ENCODE peak calls at places on chromosomes 3 and 15, in six cellular contexts. I, F, M, U, Q and V are unnamed samples.

GRCh38 chr3:26353052-26353451 is 269.5 kb upstream of the LRRC3B start:
- DNase-seq in I (no peak), F (no peak), M (no peak), U (no peak), Q (no peak), V (no peak)

GRCh38 chr3:138781012-138781470 is 53.7 kb downstream of the PIK3CB start:
- DNase-seq in I (peak; percentile 20), F (no peak), M (no peak), U (no peak), Q (no peak), V (no peak)

GRCh38 chr3:48851407-48851806 is 3.7 kb upstream of the PRKAR2A start:
- DNase-seq in I (no peak), F (no peak), M (no peak), U (no peak), Q (no peak), V (no peak)

GRCh38 chr3:142724682-142725351 is 983 bp downstream of the TRPC1 start:
- DNase-seq in I (peak; percentile 22), F (no peak), M (peak; percentile 58), U (no peak), Q (peak; percentile 36), V (no peak)

GRCh38 chr3:52721002-52721741 is 15.3 kb downstream of the SPCS1 start:
- DNase-seq in I (no peak), F (no peak), M (no peak), U (no peak), Q (no peak), V (peak; percentile 97)

GRCh38 chr3:44762170-44762677 is 630 bp downstream of the KIF15 start:
- DNase-seq in I (no peak), F (no peak), M (no peak), U (no peak), Q (no peak), V (peak; percentile 39)

GRCh38 chr3:48023377-48023776 is 7.2 kb upstream of the MAP4 start:
- DNase-seq in I (no peak), F (no peak), M (no peak), U (no peak), Q (no peak), V (no peak)

GRCh38 chr3:40223856-40224255 is 85.7 kb upstream of the EIF1B start:
- DNase-seq in I (no peak), F (no peak), M (no peak), U (no peak), Q (no peak), V (no peak)

GRCh38 chr3:24678441-24678865 is 183.8 kb upstream of the THRB start:
- DNase-seq in I (no peak), F (no peak), M (no peak), U (no peak), Q (no peak), V (peak; percentile 93)

GRCh38 chr3:193909387-193909786 is 226.6 kb upstream of the HES1 start:
- DNase-seq in I (no peak), F (no peak), M (no peak), U (no peak), Q (no peak), V (peak; percentile 20)

GRCh38 chr3:53969086-53969485 is 77.4 kb upstream of the SELENOK start:
- DNase-seq in I (no peak), F (no peak), M (no peak), U (no peak), Q (peak; percentile 23), V (no peak)

GRCh38 chr15:70266412-70267089 is 168.8 kb upstream of the TLE3 start:
- DNase-seq in I (peak; percentile 36), F (no peak), M (no peak), U (no peak), Q (no peak), V (peak; percentile 96)

GRCh38 chr3:353191-353739 is 156.7 kb downstream of the CHL1 start:
- DNase-seq in I (no peak), F (no peak), M (no peak), U (no peak), Q (no peak), V (no peak)

GRCh38 chr15:82595203-82595602 is 52.0 kb downstream of the CPEB1 start:
- DNase-seq in I (no peak), F (no peak), M (no peak), U (no peak), Q (no peak), V (no peak)

GRCh38 chr15:34647569-34648334 is 64.3 kb upstream of the GOLGA8B start:
- DNase-seq in I (peak; percentile 22), F (no peak), M (no peak), U (no peak), Q (peak; percentile 44), V (peak; percentile 3)

GRCh38 chr3:16533928-16534913 is 20.7 kb upstream of the RFTN1 start:
- DNase-seq in I (no peak), F (no peak), M (no peak), U (no peak), Q (no peak), V (no peak)

GRCh38 chr3:197302033-197302432 is 3.6 kb upstream of the DLG1 start:
- DNase-seq in I (no peak), F (no peak), M (no peak), U (no peak), Q (no peak), V (no peak)

GRCh38 chr15:60674704-60675405 is 195.9 kb upstream of the ICE2 start:
- DNase-seq in I (no peak), F (no peak), M (no peak), U (no peak), Q (no peak), V (no peak)

GRCh38 chr3:141812091-141812490 is 48.9 kb downstream of the GRK7 start:
- DNase-seq in I (no peak), F (no peak), M (no peak), U (no peak), Q (no peak), V (no peak)

GRCh38 chr3:148962513-148962912 is 28.8 kb upstream of the GYG1 start:
- DNase-seq in I (no peak), F (no peak), M (no peak), U (no peak), Q (peak; percentile 16), V (peak; percentile 83)

GRCh38 chr3:170745211-170745718 is 124.7 kb downstream of the RPL22L1 start:
- DNase-seq in I (no peak), F (no peak), M (no peak), U (no peak), Q (no peak), V (no peak)

GRCh38 chr3:40167958-40168357 is 141.5 kb upstream of the EIF1B start:
- DNase-seq in I (no peak), F (no peak), M (no peak), U (no peak), Q (no peak), V (no peak)

GRCh38 chr15:52651868-52652267 is 27.3 kb downstream of the ATOSA start:
- DNase-seq in I (peak; percentile 33), F (no peak), M (no peak), U (no peak), Q (peak; percentile 69), V (peak; percentile 7)

GRCh38 chr3:105367406-105368213 is 901 bp downstream of the ALCAM start:
- DNase-seq in I (peak; percentile 71), F (peak; percentile 70), M (peak; percentile 88), U (no peak), Q (no peak), V (peak; percentile 97)

GRCh38 chr3:30073622-30074021 is 532.8 kb upstream of the TGFBR2 start:
- DNase-seq in I (no peak), F (no peak), M (no peak), U (no peak), Q (no peak), V (no peak)

GRCh38 chr15:47586653-47587224 is 130.6 kb upstream of the SEMA6D start:
- DNase-seq in I (no peak), F (no peak), M (no peak), U (no peak), Q (no peak), V (no peak)

GRCh38 chr3:146464005-146464595 is 5.3 kb downstream of the PLSCR2 start:
- DNase-seq in I (no peak), F (no peak), M (no peak), U (no peak), Q (no peak), V (no peak)

DNA sequence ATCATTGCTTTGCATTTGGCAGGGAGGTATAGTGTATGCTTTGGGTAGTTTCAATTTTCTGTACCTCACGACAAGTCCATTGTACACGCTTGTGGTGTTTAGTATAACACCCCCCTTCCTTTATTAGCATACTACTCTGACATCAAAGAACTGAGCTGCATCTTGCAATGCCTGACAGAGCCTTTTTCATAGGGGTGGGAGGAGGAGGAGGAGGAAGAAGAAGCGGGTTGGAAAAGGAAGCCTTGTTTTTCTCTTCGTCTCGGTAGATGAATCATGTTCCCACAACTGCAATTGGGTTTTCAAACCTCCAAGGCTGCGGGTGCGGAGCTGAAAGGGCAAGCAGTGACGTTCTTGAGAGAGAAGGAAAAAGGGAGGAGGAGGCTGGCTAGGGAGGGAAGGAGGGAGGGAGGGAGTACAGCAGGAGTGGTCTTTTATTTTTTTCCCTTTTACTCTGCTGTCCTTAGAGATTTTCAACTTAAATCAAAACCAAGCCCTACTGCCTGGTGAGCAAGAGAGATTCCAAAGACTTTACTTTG is 175.7 kb downstream of the KLHL25 start:
- DNase-seq in I (no peak), F (no peak), M (no peak), U (no peak), Q (no peak), V (peak; percentile 82)
- TF ChIP-seq POLR2A in I (peak; percentile 35), F (no peak), M (peak; percentile 39), U (peak; percentile 34), Q (no peak), V (no peak)

GRCh38 chr15:74039656-74040010 is 42.7 kb downstream of the GOLGA6A start:
- DNase-seq in I (no peak), F (no peak), M (no peak), U (no peak), Q (no peak), V (no peak)

GRCh38 chr15:74041777-74042435 is 40.4 kb downstream of the GOLGA6A start:
- DNase-seq in I (no peak), F (no peak), M (no peak), U (no peak), Q (peak; percentile 7), V (no peak)

GRCh38 chr15:74040115-74040850 is 42.1 kb downstream of the GOLGA6A start:
- DNase-seq in I (no peak), F (no peak), M (no peak), U (no peak), Q (no peak), V (no peak)

GRCh38 chr15:74042603-74043424 is 39.5 kb downstream of the GOLGA6A start:
- DNase-seq in I (no peak), F (no peak), M (no peak), U (no peak), Q (no peak), V (no peak)

GRCh38 chr15:74041311-74041756 is 41.0 kb downstream of the GOLGA6A start:
- DNase-seq in I (no peak), F (no peak), M (no peak), U (no peak), Q (peak; percentile 2), V (no peak)
- H3K4me3 ChIP-seq in I (no peak overlapping the region), F (no peak overlapping the region), M (no peak overlapping the region), U (no peak overlapping the region), Q (no peak overlapping the region), V (no peak overlapping the region)

GRCh38 chr3:13158441-13158840 is 85.2 kb upstream of the IQSEC1 start:
- DNase-seq in I (no peak), F (no peak), M (peak; percentile 10), U (no peak), Q (no peak), V (no peak)
- TF ChIP-seq POLR2A in I (no peak), F (no peak), M (no peak), U (no peak), Q (no peak), V (no peak)

DNA sequence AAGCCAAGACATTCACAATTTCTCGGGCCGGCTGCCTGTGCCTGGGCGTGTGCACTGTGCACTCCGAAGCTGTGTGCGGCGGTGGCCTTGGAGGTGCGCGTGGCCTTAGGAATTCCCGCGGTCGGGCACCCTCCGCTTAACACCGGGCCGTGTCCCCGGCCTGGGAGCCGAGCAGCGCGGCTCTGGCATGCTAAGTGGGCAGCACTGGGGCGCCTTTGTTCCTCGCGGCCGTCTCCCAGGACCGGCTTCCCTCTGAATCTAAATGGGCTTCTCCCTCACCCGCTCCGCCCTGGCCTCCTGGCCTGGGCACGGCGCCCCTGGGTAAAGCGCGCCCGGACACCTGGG is 498 bp upstream of the ARNT2 start:
- DNase-seq in I (peak; percentile 28), F (no peak), M (no peak), U (no peak), Q (no peak), V (no peak)
- H3K4me3 ChIP-seq in I (peak overlapping the region; percentile 9), F (peak overlapping the region; percentile 63), M (peak overlapping the region; percentile 55), U (peak overlapping the region; percentile 50), Q (no peak overlapping the region), V (no peak overlapping the region)